ENCODE peak calls at places on chromosomes 2 and 18, in eight cellular contexts. T, U, H, M, Y, E, F and L are unnamed samples.

GRCh38 chr18:9737814-9738160 is 29.7 kb downstream of the RAB31 start:
- DNase-seq in T (no peak), U (no peak), H (no peak), M (no peak), Y (no peak), E (no peak), F (no peak), L (no peak)

GRCh38 chr2:70122470-70122869 is 35.2 kb downstream of the PCBP1 start:
- DNase-seq in T (no peak), U (no peak), H (no peak), M (no peak), Y (no peak), E (no peak), F (no peak), L (no peak)

GRCh38 chr2:43837831-43838559 is 644 bp downstream of the ABCG5 start:
- DNase-seq in T (no peak), U (peak; percentile 77), H (no peak), M (no peak), Y (no peak), E (no peak), F (no peak), L (no peak)

GRCh38 chr2:206113148-206113547 is 27.2 kb upstream of the INO80D start:
- DNase-seq in T (no peak), U (no peak), H (peak; percentile 45), M (no peak), Y (peak; percentile 47), E (no peak), F (no peak), L (no peak)

GRCh38 chr2:168545439-168546082 is 89.5 kb downstream of the CERS6 start:
- DNase-seq in T (no peak), U (no peak), H (peak; percentile 88), M (no peak), Y (peak; percentile 95), E (no peak), F (no peak), L (no peak)

GRCh38 chr2:25041307-25041927 is 459 bp upstream of the EFR3B start:
- DNase-seq in T (peak; percentile 58), U (peak; percentile 68), H (peak; percentile 32), M (no peak), Y (peak; percentile 61), E (peak; percentile 38), F (peak; percentile 65), L (no peak)

GRCh38 chr18:21901423-21901822 is 160.8 kb downstream of the MIB1 start:
- DNase-seq in T (no peak), U (no peak), H (no peak), M (no peak), Y (no peak), E (no peak), F (no peak), L (no peak)

GRCh38 chr2:3951131-3951954 is 248.0 kb downstream of the DCDC2C start:
- DNase-seq in T (no peak), U (no peak), H (no peak), M (no peak), Y (no peak), E (no peak), F (no peak), L (no peak)

GRCh38 chr18:12287684-12288405 is 20.2 kb upstream of the TUBB6 start:
- DNase-seq in T (peak; percentile 59), U (no peak), H (peak; percentile 95), M (no peak), Y (peak; percentile 90), E (no peak), F (no peak), L (no peak)

GRCh38 chr2:200199576-200200263 is 106.8 kb upstream of the SPATS2L start:
- DNase-seq in T (no peak), U (no peak), H (no peak), M (no peak), Y (no peak), E (peak; percentile 7), F (no peak), L (no peak)
- TF ChIP-seq CTCF in T (no peak), U (no peak), H (no peak), M (no peak), Y (no peak), E (no peak), F (no peak), L (no peak)

DNA sequence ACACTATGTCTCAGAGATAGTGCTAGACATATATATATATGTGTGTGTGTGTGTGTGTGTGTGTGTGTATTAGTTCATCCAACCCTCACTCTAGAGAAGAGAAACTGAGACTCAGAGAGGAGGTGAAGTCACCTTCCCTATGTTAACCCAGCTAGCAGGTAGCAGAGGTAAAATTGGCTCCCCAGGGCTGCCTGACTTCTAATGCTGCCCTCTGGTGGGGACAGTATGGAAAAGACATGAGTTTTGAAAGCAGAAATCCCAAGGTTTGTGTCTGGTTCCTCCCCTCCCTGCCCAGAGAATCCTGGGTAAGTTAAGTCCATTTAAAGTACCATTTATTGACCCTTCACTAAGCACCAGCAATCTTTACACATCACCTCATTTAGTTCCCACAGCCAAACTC is 137.7 kb downstream of the THNSL2 start:
- DNase-seq in T (no peak), U (no peak), H (peak; percentile 0), M (no peak), Y (peak; percentile 10), E (peak; percentile 36), F (peak; percentile 37), L (no peak)
- TF ChIP-seq CTCF in T (peak; percentile 48), U (peak; percentile 30), H (peak; percentile 18), M (peak; percentile 21), Y (peak; percentile 42), E (peak; percentile 48), F (peak; percentile 23), L (peak; percentile 36)

GRCh38 chr2:186309901-186310300 is 176.2 kb upstream of the ZC3H15 start:
- DNase-seq in T (peak; percentile 84), U (no peak), H (peak; percentile 51), M (no peak), Y (peak; percentile 87), E (no peak), F (no peak), L (no peak)

GRCh38 chr2:186306754-186307153 is 179.3 kb upstream of the ZC3H15 start:
- DNase-seq in T (no peak), U (no peak), H (no peak), M (no peak), Y (no peak), E (no peak), F (no peak), L (no peak)

GRCh38 chr2:186307871-186308270 is 178.2 kb upstream of the ZC3H15 start:
- DNase-seq in T (no peak), U (no peak), H (no peak), M (no peak), Y (no peak), E (no peak), F (no peak), L (no peak)

GRCh38 chr2:186304064-186304463 is 182.0 kb upstream of the ZC3H15 start:
- DNase-seq in T (no peak), U (no peak), H (no peak), M (no peak), Y (no peak), E (no peak), F (no peak), L (no peak)

GRCh38 chr2:186308347-186308746 is 177.7 kb upstream of the ZC3H15 start:
- DNase-seq in T (peak; percentile 54), U (no peak), H (peak; percentile 18), M (no peak), Y (peak; percentile 55), E (no peak), F (no peak), L (no peak)
- TF ChIP-seq CTCF in T (no peak), U (no peak), H (no peak), M (no peak), Y (no peak), E (no peak), F (no peak), L (no peak)

DNA sequence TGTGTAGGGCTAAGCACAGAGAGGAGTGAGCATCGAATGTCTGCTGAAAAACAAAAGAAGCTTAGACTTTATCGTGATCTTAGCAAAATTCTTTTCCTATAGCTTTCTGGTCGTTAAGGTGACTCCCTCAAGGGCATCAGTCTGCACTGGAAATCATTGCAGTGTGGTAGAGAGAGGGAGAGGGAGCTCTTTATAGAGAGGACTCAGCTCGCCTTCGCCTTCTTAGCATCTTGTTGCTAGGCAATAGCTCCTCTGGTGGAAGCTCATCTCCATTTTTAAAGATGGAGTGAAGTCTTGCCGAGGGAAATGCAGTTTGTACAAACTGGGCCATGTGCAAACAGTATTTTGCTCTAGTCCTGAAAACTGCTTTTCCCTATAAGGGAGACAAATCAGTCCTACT is 62.9 kb upstream of the SLC38A11 start:
- DNase-seq in T (no peak), U (no peak), H (peak; percentile 1), M (no peak), Y (peak; percentile 16), E (no peak), F (no peak), L (no peak)
- TF ChIP-seq CTCF in T (no peak), U (no peak), H (no peak), M (no peak), Y (no peak), E (no peak), F (no peak), L (no peak)